ENCODE peak calls at places on chromosomes 3 and 15, in five cellular contexts. Z is fibroblast of villous mesenchyme, I is mammary epithelial cell, A is mesenchymal stem cell, Q is tibial nerve. S is an unnamed sample.

GRCh38 chr3:8497582-8497981 is 4.0 kb upstream of the LMCD1 start:
- DNase-seq in Z (no peak), I (peak; percentile 51), A (peak; percentile 70), Q (no peak), S (no peak)

GRCh38 chr3:79817224-79817623 is 49.4 kb upstream of the ROBO1 start:
- DNase-seq in Z (no peak), I (no peak), A (no peak), Q (no peak), S (no peak)

GRCh38 chr3:9833078-9833477 is 10.7 kb downstream of the RPUSD3 start:
- DNase-seq in Z (no peak), I (no peak), A (no peak), Q (no peak), S (no peak)

GRCh38 chr15:92047900-92048299 is 194.4 kb downstream of the SLCO3A1 start:
- DNase-seq in Z (no peak), I (no peak), A (no peak), Q (no peak), S (no peak)

GRCh38 chr15:66729339-66729951 is 27.4 kb downstream of the SMAD6 start:
- DNase-seq in Z (peak; percentile 85), I (no peak), A (peak; percentile 56), Q (no peak), S (peak; percentile 44)

GRCh38 chr3:187039100-187039722 is 100.1 kb downstream of the RPL39L start:
- DNase-seq in Z (no peak), I (no peak), A (no peak), Q (no peak), S (no peak)

GRCh38 chr3:172528677-172529076 is 5.4 kb upstream of the TNFSF10 start:
- DNase-seq in Z (no peak), I (no peak), A (no peak), Q (no peak), S (no peak)

GRCh38 chr15:91603681-91604080 is 249.8 kb upstream of the SLCO3A1 start:
- DNase-seq in Z (no peak), I (peak; percentile 2), A (no peak), Q (no peak), S (no peak)

GRCh38 chr3:138260636-138261035 is 69.0 kb downstream of the NME9 start:
- DNase-seq in Z (peak; percentile 28), I (no peak), A (no peak), Q (no peak), S (peak; percentile 27)

GRCh38 chr3:52415769-52416168 is 29.1 kb downstream of the SEMA3G start:
- DNase-seq in Z (no peak), I (no peak), A (no peak), Q (no peak), S (no peak)

GRCh38 chr3:40456940-40457823 is at the start of gene RPL14:
- DNase-seq in Z (peak; percentile 96), I (peak; percentile 94), A (peak; percentile 97), Q (peak; percentile 93), S (peak; percentile 98)

GRCh38 chr3:71751602-71752001 is 2.1 kb upstream of the GPR27 start:
- DNase-seq in Z (no peak), I (no peak), A (no peak), Q (no peak), S (no peak)

GRCh38 chr15:53193149-53193548 is 403.0 kb upstream of the ONECUT1 start:
- DNase-seq in Z (peak; percentile 2), I (peak; percentile 29), A (no peak), Q (no peak), S (peak; percentile 12)

GRCh38 chr15:62625421-62626033 is 417.0 kb upstream of the TPM1 start:
- DNase-seq in Z (peak; percentile 50), I (no peak), A (no peak), Q (no peak), S (no peak)

GRCh38 chr15:62622775-62623174 is 419.8 kb upstream of the TPM1 start:
- DNase-seq in Z (no peak), I (no peak), A (no peak), Q (no peak), S (no peak)

GRCh38 chr15:62619526-62619925 is 423.0 kb upstream of the TPM1 start:
- DNase-seq in Z (no peak), I (no peak), A (no peak), Q (no peak), S (no peak)

GRCh38 chr15:62626903-62627302 is 415.6 kb upstream of the TPM1 start:
- DNase-seq in Z (no peak), I (no peak), A (no peak), Q (no peak), S (no peak)

DNA sequence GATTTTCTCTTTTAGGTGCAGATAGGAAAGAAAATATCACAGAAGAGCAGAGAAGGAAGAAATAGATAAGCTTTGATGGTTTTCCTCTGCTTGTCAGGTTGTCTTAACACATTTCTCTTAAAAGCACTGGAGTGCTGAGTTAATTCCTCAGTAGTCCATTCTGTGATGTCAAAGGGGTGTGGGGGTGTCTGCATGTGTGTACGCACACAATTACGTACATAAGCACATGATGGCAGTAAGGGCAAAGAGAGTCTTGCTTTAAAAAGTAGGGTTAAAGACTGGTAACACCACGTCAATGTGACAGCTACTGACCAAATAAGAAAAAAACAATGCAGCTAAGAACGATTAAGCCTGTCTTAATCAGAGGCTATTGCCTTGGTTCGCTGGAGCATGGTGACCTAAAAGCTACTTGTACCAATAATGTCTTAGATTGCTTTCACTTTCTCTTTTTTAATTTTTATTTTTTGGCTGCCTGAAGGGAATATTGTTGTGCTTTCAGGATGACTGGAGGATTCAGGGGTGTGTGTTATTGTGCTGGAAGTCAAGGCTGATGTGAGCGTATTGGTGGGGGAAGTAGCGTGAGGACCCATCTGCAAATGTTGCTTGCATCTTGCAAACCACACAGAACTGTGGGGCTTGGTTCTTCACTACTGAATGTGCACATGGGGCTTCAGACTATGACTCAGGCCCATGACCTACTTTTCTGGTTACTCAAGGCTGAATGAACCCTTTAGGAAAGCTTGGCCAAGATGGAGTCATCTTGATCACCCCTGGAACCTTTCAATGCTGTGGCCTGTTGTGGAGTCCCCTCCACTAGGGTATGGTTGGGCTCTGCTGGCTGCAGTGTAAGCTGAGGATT is 417.8 kb upstream of the TPM1 start:
- DNase-seq in Z (peak; percentile 79), I (peak; percentile 30), A (peak; percentile 61), Q (no peak), S (peak; percentile 56)
- H3K4me3 ChIP-seq in Z (no peak overlapping the region), I (no peak overlapping the region), A (no peak overlapping the region), Q (peak overlapping the region; percentile 24), S (no peak overlapping the region)

DNA sequence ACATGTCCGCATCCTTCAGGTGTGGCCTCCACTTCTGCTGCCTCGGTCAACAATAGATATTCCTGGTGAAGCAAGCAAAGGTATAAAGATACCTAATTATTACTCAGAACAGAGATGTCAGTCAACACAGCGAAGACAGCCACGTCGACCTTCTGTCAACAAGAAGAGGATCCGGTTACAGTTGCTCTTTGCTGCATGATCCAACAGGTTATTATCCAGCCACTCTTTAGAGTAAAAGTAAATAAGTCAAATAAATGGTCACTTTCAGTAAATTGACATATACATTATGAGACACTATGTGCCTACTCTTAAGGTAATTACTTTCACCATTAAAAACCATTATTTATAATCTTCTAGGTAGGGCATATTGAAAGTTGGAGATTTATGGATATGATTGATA is 356.8 kb upstream of the ATP11B start:
- DNase-seq in Z (no peak), I (no peak), A (no peak), Q (no peak), S (no peak)
- H3K4me3 ChIP-seq in Z (no peak overlapping the region), I (no peak overlapping the region), A (no peak overlapping the region), Q (no peak overlapping the region), S (no peak overlapping the region)

GRCh38 chr15:94677202-94677790 is 445.9 kb downstream of the MCTP2 start:
- DNase-seq in Z (no peak), I (peak; percentile 96), A (no peak), Q (no peak), S (no peak)

GRCh38 chr15:94671845-94672524 is 440.6 kb downstream of the MCTP2 start:
- DNase-seq in Z (peak; percentile 12), I (no peak), A (peak; percentile 56), Q (no peak), S (peak; percentile 58)

GRCh38 chr15:94674251-94674650 is 442.9 kb downstream of the MCTP2 start:
- DNase-seq in Z (peak; percentile 5), I (peak; percentile 88), A (no peak), Q (no peak), S (no peak)

GRCh38 chr15:94670436-94671034 is 439.2 kb downstream of the MCTP2 start:
- DNase-seq in Z (peak; percentile 58), I (peak; percentile 40), A (peak; percentile 63), Q (no peak), S (peak; percentile 74)

GRCh38 chr15:94673801-94674200 is 442.4 kb downstream of the MCTP2 start:
- DNase-seq in Z (no peak), I (no peak), A (no peak), Q (no peak), S (no peak)
- H3K4me3 ChIP-seq in Z (no peak overlapping the region), I (no peak overlapping the region), A (no peak overlapping the region), Q (peak overlapping the region; percentile 5), S (no peak overlapping the region)

GRCh38 chr3:78754066-78754743 is 1013.6 kb downstream of the ROBO1 start:
- DNase-seq in Z (peak; percentile 20), I (peak; percentile 82), A (no peak), Q (no peak), S (peak; percentile 59)
- H3K4me3 ChIP-seq in Z (no peak overlapping the region), I (no peak overlapping the region), A (no peak overlapping the region), Q (no peak overlapping the region), S (no peak overlapping the region)